ENCODE peak calls at places on chromosome 18, in five cellular contexts. C, Y, X, U and Z are unnamed samples.

GRCh38 chr18:25262920-25263319 is 89.0 kb downstream of the ZNF521 start:
- DNase-seq in Y (no peak), X (no peak), U (no peak), C (no peak), Z (no peak)

GRCh38 chr18:45879681-45880655 is 54.5 kb downstream of the SIGLEC15 start:
- DNase-seq in C (peak), X (peak), U (peak), Y (peak), Z (peak)

GRCh38 chr18:45517181-45517741 is 98.0 kb upstream of the SLC14A2 start:
- DNase-seq in Y (no peak), X (no peak), U (no peak), C (no peak), Z (no peak)

GRCh38 chr18:23499571-23499889 is 3.8 kb upstream of the RMC1 start:
- DNase-seq in C (no peak), Y (no peak), X (no peak), U (no peak), Z (no peak)

GRCh38 chr18:9989481-9989880 is 75.7 kb downstream of the VAPA start:
- DNase-seq in Y (no peak), X (no peak), C (no peak), U (no peak), Z (no peak)

GRCh38 chr18:48640566-48641270 is 101.9 kb downstream of the CTIF start:
- DNase-seq in C (peak), X (no peak), Y (no peak), U (no peak), Z (no peak)

GRCh38 chr18:75163736-75164135 is 45.2 kb downstream of the PTGR3 start:
- DNase-seq in Y (no peak), X (no peak), U (no peak), C (no peak), Z (no peak)

GRCh38 chr18:32439802-32440201 is 30.9 kb downstream of the GAREM1 start:
- DNase-seq in Y (no peak), X (no peak), C (no peak), U (peak), Z (peak)